ENCODE peak calls at places on chromosome 9, in six cellular contexts. One of them, this sample, is unnamed.

GRCh38 chr9:135281151-135281550 is 193.7 kb downstream of the OLFM1 start:
- DNase-seq in Panc1: no peak
- DNase-seq in psoas muscle: no peak
- DNase-seq in astrocyte of the spinal cord: no peak
- DNase-seq in SK-N-SH: no peak
- DNase-seq in kidney: no peak
- DNase-seq in this sample: no peak

GRCh38 chr9:120926397-120926928 is at the start of gene TRAF1:
- DNase-seq in Panc1: no peak
- DNase-seq in psoas muscle: no peak
- DNase-seq in astrocyte of the spinal cord: no peak
- DNase-seq in SK-N-SH: no peak
- DNase-seq in kidney: no peak
- DNase-seq in this sample: no peak

GRCh38 chr9:136292591-136293448 is 11.1 kb downstream of the CCDC187 start:
- DNase-seq in Panc1: no peak
- DNase-seq in psoas muscle: peak; percentile 46
- DNase-seq in astrocyte of the spinal cord: no peak
- DNase-seq in SK-N-SH: peak; percentile 67
- DNase-seq in kidney: peak; percentile 79
- DNase-seq in this sample: no peak

GRCh38 chr9:127634021-127634420 is 21.9 kb downstream of the STXBP1 start:
- DNase-seq in Panc1: no peak
- DNase-seq in psoas muscle: no peak
- DNase-seq in astrocyte of the spinal cord: no peak
- DNase-seq in SK-N-SH: no peak
- DNase-seq in kidney: no peak
- DNase-seq in this sample: no peak

GRCh38 chr9:36207546-36208012 is 16.9 kb downstream of the CLTA start:
- DNase-seq in Panc1: no peak
- DNase-seq in psoas muscle: no peak
- DNase-seq in astrocyte of the spinal cord: peak; percentile 40
- DNase-seq in SK-N-SH: no peak
- DNase-seq in kidney: no peak
- DNase-seq in this sample: no peak

GRCh38 chr9:17064558-17064957 is 70.3 kb upstream of the CNTLN start:
- DNase-seq in Panc1: no peak
- DNase-seq in psoas muscle: no peak
- DNase-seq in astrocyte of the spinal cord: no peak
- DNase-seq in SK-N-SH: peak; percentile 56
- DNase-seq in kidney: no peak
- DNase-seq in this sample: no peak

GRCh38 chr9:3434594-3434993 is 91.2 kb downstream of the RFX3 start:
- DNase-seq in Panc1: no peak
- DNase-seq in psoas muscle: no peak
- DNase-seq in astrocyte of the spinal cord: no peak
- DNase-seq in SK-N-SH: no peak
- DNase-seq in kidney: no peak
- DNase-seq in this sample: no peak

GRCh38 chr9:72467766-72468738 is 53.4 kb upstream of the TMC1 start:
- DNase-seq in Panc1: no peak
- DNase-seq in psoas muscle: no peak
- DNase-seq in astrocyte of the spinal cord: peak; percentile 53
- DNase-seq in SK-N-SH: no peak
- DNase-seq in kidney: no peak
- DNase-seq in this sample: no peak

GRCh38 chr9:78368236-78368635 is 71.3 kb downstream of the PSAT1 start:
- DNase-seq in Panc1: no peak
- DNase-seq in psoas muscle: no peak
- DNase-seq in astrocyte of the spinal cord: no peak
- DNase-seq in SK-N-SH: no peak
- DNase-seq in kidney: no peak
- DNase-seq in this sample: no peak

GRCh38 chr9:93974151-93974550 is 19.0 kb upstream of the BARX1 start:
- DNase-seq in Panc1: no peak
- DNase-seq in psoas muscle: no peak
- DNase-seq in astrocyte of the spinal cord: no peak
- DNase-seq in SK-N-SH: no peak
- DNase-seq in kidney: no peak
- DNase-seq in this sample: no peak

GRCh38 chr9:78539188-78539587 is 242.3 kb downstream of the PSAT1 start:
- DNase-seq in Panc1: no peak
- DNase-seq in psoas muscle: no peak
- DNase-seq in astrocyte of the spinal cord: no peak
- DNase-seq in SK-N-SH: no peak
- DNase-seq in kidney: no peak
- DNase-seq in this sample: no peak

GRCh38 chr9:116700882-116701836 is 14.1 kb downstream of the TRIM32 start:
- DNase-seq in Panc1: no peak
- DNase-seq in psoas muscle: peak; percentile 56
- DNase-seq in astrocyte of the spinal cord: no peak
- DNase-seq in SK-N-SH: no peak
- DNase-seq in kidney: no peak
- DNase-seq in this sample: no peak

GRCh38 chr9:15271403-15271802 is 35.6 kb downstream of the TTC39B start:
- DNase-seq in Panc1: no peak
- DNase-seq in psoas muscle: no peak
- DNase-seq in astrocyte of the spinal cord: no peak
- DNase-seq in SK-N-SH: no peak
- DNase-seq in kidney: no peak
- DNase-seq in this sample: no peak

GRCh38 chr9:105426657-105427056 is 21.2 kb upstream of the FSD1L start:
- DNase-seq in Panc1: no peak
- DNase-seq in psoas muscle: no peak
- DNase-seq in astrocyte of the spinal cord: no peak
- DNase-seq in SK-N-SH: no peak
- DNase-seq in kidney: no peak
- DNase-seq in this sample: no peak

GRCh38 chr9:12141422-12141821 is 551.8 kb upstream of the TYRP1 start:
- DNase-seq in Panc1: no peak
- DNase-seq in psoas muscle: no peak
- DNase-seq in astrocyte of the spinal cord: no peak
- DNase-seq in SK-N-SH: no peak
- DNase-seq in kidney: no peak
- DNase-seq in this sample: no peak

GRCh38 chr9:32004431-32005076 is 379.9 kb upstream of the ACO1 start:
- DNase-seq in Panc1: no peak
- DNase-seq in psoas muscle: no peak
- DNase-seq in astrocyte of the spinal cord: no peak
- DNase-seq in SK-N-SH: no peak
- DNase-seq in kidney: no peak
- DNase-seq in this sample: no peak

GRCh38 chr9:84207443-84208032 is 133.0 kb downstream of the SLC28A3 start:
- DNase-seq in Panc1: no peak
- DNase-seq in psoas muscle: no peak
- DNase-seq in astrocyte of the spinal cord: no peak
- DNase-seq in SK-N-SH: no peak
- DNase-seq in kidney: no peak
- DNase-seq in this sample: no peak

GRCh38 chr9:81128701-81129100 is 560.6 kb downstream of the TLE1 start:
- DNase-seq in Panc1: no peak
- DNase-seq in psoas muscle: no peak
- DNase-seq in astrocyte of the spinal cord: no peak
- DNase-seq in SK-N-SH: no peak
- DNase-seq in kidney: no peak
- DNase-seq in this sample: no peak

GRCh38 chr9:126357074-126357473 is 30.4 kb downstream of the MVB12B start:
- DNase-seq in Panc1: no peak
- DNase-seq in psoas muscle: no peak
- DNase-seq in astrocyte of the spinal cord: no peak
- DNase-seq in SK-N-SH: no peak
- DNase-seq in kidney: no peak
- DNase-seq in this sample: no peak

GRCh38 chr9:38371495-38371894 is 21.0 kb upstream of the ALDH1B1 start:
- DNase-seq in Panc1: peak; percentile 22
- DNase-seq in psoas muscle: no peak
- DNase-seq in astrocyte of the spinal cord: no peak
- DNase-seq in SK-N-SH: no peak
- DNase-seq in kidney: no peak
- DNase-seq in this sample: no peak

GRCh38 chr9:132600326-132600984 is 18.0 kb downstream of the BARHL1 start:
- DNase-seq in Panc1: no peak
- DNase-seq in psoas muscle: no peak
- DNase-seq in astrocyte of the spinal cord: no peak
- DNase-seq in SK-N-SH: no peak
- DNase-seq in kidney: no peak
- DNase-seq in this sample: no peak

GRCh38 chr9:113857875-113858274 is 18.2 kb upstream of the ZNF618 start:
- DNase-seq in Panc1: no peak
- DNase-seq in psoas muscle: no peak
- DNase-seq in astrocyte of the spinal cord: no peak
- DNase-seq in SK-N-SH: no peak
- DNase-seq in kidney: no peak
- DNase-seq in this sample: no peak

GRCh38 chr9:127049044-127049443 is 73.4 kb downstream of the ANGPTL2 start:
- DNase-seq in Panc1: peak; percentile 69
- DNase-seq in psoas muscle: no peak
- DNase-seq in astrocyte of the spinal cord: peak; percentile 90
- DNase-seq in SK-N-SH: no peak
- DNase-seq in kidney: no peak
- DNase-seq in this sample: no peak

GRCh38 chr9:90637626-90638025 is 5.0 kb downstream of the DIRAS2 start:
- DNase-seq in Panc1: no peak
- DNase-seq in psoas muscle: no peak
- DNase-seq in astrocyte of the spinal cord: no peak
- DNase-seq in SK-N-SH: no peak
- DNase-seq in kidney: no peak
- DNase-seq in this sample: no peak

GRCh38 chr9:89361816-89362646 is 43.7 kb downstream of the SECISBP2 start:
- DNase-seq in Panc1: no peak
- DNase-seq in psoas muscle: no peak
- DNase-seq in astrocyte of the spinal cord: no peak
- DNase-seq in SK-N-SH: no peak
- DNase-seq in kidney: peak; percentile 64
- DNase-seq in this sample: no peak

GRCh38 chr9:35976726-35977125 is 18.8 kb upstream of the OR2S2 start:
- DNase-seq in Panc1: no peak
- DNase-seq in psoas muscle: no peak
- DNase-seq in astrocyte of the spinal cord: no peak
- DNase-seq in SK-N-SH: no peak
- DNase-seq in kidney: no peak
- DNase-seq in this sample: no peak

GRCh38 chr9:121945849-121946248 is 147.3 kb downstream of the TTLL11 start:
- DNase-seq in Panc1: no peak
- DNase-seq in psoas muscle: no peak
- DNase-seq in astrocyte of the spinal cord: peak; percentile 50
- DNase-seq in SK-N-SH: no peak
- DNase-seq in kidney: no peak
- DNase-seq in this sample: no peak
- TF ChIP-seq CTCF in Panc1: no peak
- TF ChIP-seq CTCF in psoas muscle: no peak
- TF ChIP-seq CTCF in astrocyte of the spinal cord: no peak
- TF ChIP-seq CTCF in SK-N-SH: no peak
- TF ChIP-seq CTCF in kidney: no peak
- TF ChIP-seq CTCF in this sample: no peak

DNA sequence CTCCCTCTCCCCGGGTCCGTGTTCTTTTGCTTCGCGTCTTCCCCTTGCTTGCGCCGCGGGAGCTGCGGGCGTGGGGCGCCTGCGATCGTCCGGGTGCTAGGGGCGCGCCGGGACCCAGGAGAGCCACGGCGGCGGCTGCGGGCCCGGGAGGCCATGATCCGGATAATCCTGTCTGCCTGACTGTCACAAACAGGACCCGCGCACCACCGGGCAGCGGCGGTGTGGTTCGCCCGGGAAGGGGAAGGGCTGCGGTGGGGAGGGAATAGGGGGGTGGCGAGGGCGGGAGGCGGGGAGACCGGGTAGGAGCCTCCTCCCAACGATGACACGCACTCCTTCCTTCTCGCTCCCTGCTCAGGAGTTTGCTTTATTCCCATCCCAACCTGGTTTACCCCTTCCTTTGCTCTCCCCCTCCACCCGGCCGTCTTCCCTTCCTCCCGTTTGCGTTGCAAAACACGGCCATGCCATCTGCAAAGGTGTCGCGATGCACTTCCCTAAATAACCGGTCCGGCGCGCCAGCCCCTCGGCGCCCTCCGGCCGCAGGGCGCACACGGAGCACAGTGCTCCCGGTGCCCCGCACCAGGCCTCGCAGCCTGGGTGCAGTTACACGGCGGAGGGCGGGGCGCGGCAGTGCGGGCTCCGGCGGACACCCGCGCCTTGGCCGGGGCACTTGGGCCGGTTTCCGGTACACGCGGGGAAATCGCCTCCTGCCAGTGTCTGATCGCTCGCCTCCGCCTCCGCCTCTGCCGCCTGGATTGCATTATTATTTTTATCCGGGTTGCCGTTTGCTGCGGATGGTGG is 1.5 kb downstream of the SMARCA2 start:
- DNase-seq in Panc1: no peak
- DNase-seq in psoas muscle: peak; percentile 88
- DNase-seq in astrocyte of the spinal cord: peak; percentile 78
- DNase-seq in SK-N-SH: peak; percentile 85
- DNase-seq in kidney: peak; percentile 94
- DNase-seq in this sample: peak; percentile 28
- TF ChIP-seq CTCF in Panc1: no peak
- TF ChIP-seq CTCF in psoas muscle: no peak
- TF ChIP-seq CTCF in astrocyte of the spinal cord: no peak
- TF ChIP-seq CTCF in SK-N-SH: no peak
- TF ChIP-seq CTCF in kidney: no peak
- TF ChIP-seq CTCF in this sample: no peak

GRCh38 chr9:109560470-109561132 is 62.5 kb upstream of the PTPN3 start:
- DNase-seq in Panc1: no peak
- DNase-seq in psoas muscle: peak; percentile 63
- DNase-seq in astrocyte of the spinal cord: no peak
- DNase-seq in SK-N-SH: no peak
- DNase-seq in kidney: no peak
- DNase-seq in this sample: no peak
- TF ChIP-seq CTCF in Panc1: peak; percentile 12
- TF ChIP-seq CTCF in psoas muscle: peak; percentile 23
- TF ChIP-seq CTCF in astrocyte of the spinal cord: peak; percentile 21
- TF ChIP-seq CTCF in SK-N-SH: peak; percentile 23
- TF ChIP-seq CTCF in kidney: no peak
- TF ChIP-seq CTCF in this sample: no peak

GRCh38 chr9:76298497-76299144 is 95.6 kb downstream of the RFK start:
- DNase-seq in Panc1: no peak
- DNase-seq in psoas muscle: no peak
- DNase-seq in astrocyte of the spinal cord: no peak
- DNase-seq in SK-N-SH: no peak
- DNase-seq in kidney: no peak
- DNase-seq in this sample: no peak
- TF ChIP-seq CTCF in Panc1: no peak
- TF ChIP-seq CTCF in psoas muscle: no peak
- TF ChIP-seq CTCF in astrocyte of the spinal cord: no peak
- TF ChIP-seq CTCF in SK-N-SH: no peak
- TF ChIP-seq CTCF in kidney: no peak
- TF ChIP-seq CTCF in this sample: no peak

GRCh38 chr9:134025606-134026541 is 593 bp downstream of the BRD3OS start:
- DNase-seq in Panc1: no peak
- DNase-seq in psoas muscle: peak; percentile 72
- DNase-seq in astrocyte of the spinal cord: peak; percentile 42
- DNase-seq in SK-N-SH: peak; percentile 77
- DNase-seq in kidney: no peak
- DNase-seq in this sample: no peak
- TF ChIP-seq CTCF in Panc1: no peak
- TF ChIP-seq CTCF in psoas muscle: no peak
- TF ChIP-seq CTCF in astrocyte of the spinal cord: peak; percentile 21
- TF ChIP-seq CTCF in SK-N-SH: peak; percentile 29
- TF ChIP-seq CTCF in kidney: no peak
- TF ChIP-seq CTCF in this sample: no peak

GRCh38 chr9:6584881-6585597 is 60.5 kb downstream of the GLDC start:
- DNase-seq in Panc1: no peak
- DNase-seq in psoas muscle: no peak
- DNase-seq in astrocyte of the spinal cord: peak; percentile 59
- DNase-seq in SK-N-SH: peak; percentile 30
- DNase-seq in kidney: no peak
- DNase-seq in this sample: no peak
- TF ChIP-seq CTCF in Panc1: peak; percentile 23
- TF ChIP-seq CTCF in psoas muscle: peak; percentile 54
- TF ChIP-seq CTCF in astrocyte of the spinal cord: peak; percentile 36
- TF ChIP-seq CTCF in SK-N-SH: peak; percentile 67
- TF ChIP-seq CTCF in kidney: peak; percentile 35
- TF ChIP-seq CTCF in this sample: no peak

This sample was measured in omental fat pad.